ENCODE peak calls at places on chromosomes 1 and 21, in seven cellular contexts. S is brain microvascular endothelial cell; E is cardiac muscle cell; A is body of pancreas; W is left ventricle myocardium inferior; H is colonic mucosa; L is naive thymus-derived CD4-positive, alpha-beta T cell. Y is an unnamed sample.
A peak's percentile ranks its signal among the peaks of the same experiment; 100 is the strongest.

GRCh38 chr1:2624735-2625300 is 8.0 kb downstream of the MMEL1 start:
- DNase-seq in S (no peak), E (no peak), A (no peak), W (no peak), H (no peak), L (no peak), Y (no peak)

GRCh38 chr1:69244211-69244610 is 323.5 kb upstream of the LRRC7 start:
- DNase-seq in S (no peak), E (peak; percentile 18), A (no peak), W (no peak), H (no peak), L (no peak), Y (no peak)

GRCh38 chr1:103109291-103109920 is 1.1 kb upstream of the COL11A1 start:
- DNase-seq in S (no peak), E (peak; percentile 12), A (no peak), W (no peak), H (no peak), L (no peak), Y (no peak)

GRCh38 chr1:157878059-157878458 is 36.5 kb upstream of the CD5L start:
- DNase-seq in S (peak; percentile 18), E (peak; percentile 19), A (no peak), W (no peak), H (no peak), L (no peak), Y (peak; percentile 6)

GRCh38 chr1:55716610-55717009 is 501.4 kb upstream of the USP24 start:
- DNase-seq in S (peak; percentile 67), E (no peak), A (no peak), W (no peak), H (no peak), L (no peak), Y (no peak)

GRCh38 chr1:32818804-32819541 is 1.5 kb downstream of the S100PBP start:
- DNase-seq in S (no peak), E (peak; percentile 17), A (no peak), W (no peak), H (peak; percentile 27), L (no peak), Y (no peak)

GRCh38 chr1:97778718-97779117 is 142.1 kb downstream of the DPYD start:
- DNase-seq in S (no peak), E (no peak), A (no peak), W (no peak), H (no peak), L (no peak), Y (no peak)

GRCh38 chr1:65265296-65266271 is 43.8 kb upstream of the DNAJC6 start:
- DNase-seq in S (peak; percentile 28), E (peak; percentile 86), A (peak; percentile 44), W (peak; percentile 58), H (peak; percentile 36), L (peak; percentile 57), Y (no peak)

GRCh38 chr1:187840557-187840956 is 1011.8 kb downstream of the PLA2G4A start:
- DNase-seq in S (no peak), E (peak; percentile 68), A (no peak), W (no peak), H (no peak), L (no peak), Y (no peak)

GRCh38 chr21:26513212-26513611 is 59.9 kb downstream of the CYYR1 start:
- DNase-seq in S (peak; percentile 14), E (no peak), A (no peak), W (no peak), H (no peak), L (no peak), Y (no peak)

GRCh38 chr1:154182342-154183044 is 9.4 kb downstream of the TPM3 start:
- DNase-seq in S (peak; percentile 68), E (peak; percentile 64), A (peak; percentile 78), W (peak; percentile 65), H (peak; percentile 92), L (peak; percentile 63), Y (no peak)

GRCh38 chr1:161304927-161305871 is 4.6 kb downstream of the MPZ start:
- DNase-seq in S (no peak), E (no peak), A (no peak), W (no peak), H (no peak), L (no peak), Y (no peak)

GRCh38 chr21:45344576-45344975 is 56.9 kb upstream of the POFUT2 start:
- DNase-seq in S (no peak), E (no peak), A (no peak), W (no peak), H (no peak), L (no peak), Y (no peak)

GRCh38 chr1:235079443-235079967 is 49.1 kb downstream of the TOMM20 start:
- DNase-seq in S (no peak), E (no peak), A (peak; percentile 99), W (no peak), H (peak; percentile 91), L (no peak), Y (peak; percentile 99)

GRCh38 chr1:58755468-58755872 is 28.4 kb downstream of the JUN start:
- DNase-seq in S (peak; percentile 96), E (no peak), A (peak; percentile 60), W (peak; percentile 28), H (peak; percentile 50), L (peak; percentile 9), Y (peak; percentile 92)

GRCh38 chr21:33293136-33293535 is 27.0 kb downstream of the IL10RB start:
- DNase-seq in S (no peak), E (no peak), A (no peak), W (no peak), H (no peak), L (no peak), Y (no peak)

GRCh38 chr1:245437401-245437800 is 282.6 kb downstream of the KIF26B start:
- DNase-seq in S (no peak), E (no peak), A (no peak), W (no peak), H (no peak), L (no peak), Y (no peak)

GRCh38 chr21:46008893-46009635 is 27.5 kb downstream of the COL6A1 start:
- DNase-seq in S (no peak), E (no peak), A (no peak), W (no peak), H (peak; percentile 12), L (no peak), Y (no peak)

GRCh38 chr1:100440075-100440809 is 87.9 kb downstream of the CDC14A start:
- DNase-seq in S (no peak), E (no peak), A (peak; percentile 3), W (no peak), H (peak; percentile 60), L (peak; percentile 85), Y (no peak)

GRCh38 chr1:115088115-115088794 is 1.0 kb downstream of the TSPAN2 start:
- DNase-seq in S (no peak), E (no peak), A (no peak), W (no peak), H (no peak), L (no peak), Y (no peak)

GRCh38 chr1:30284728-30285460 is 438.5 kb downstream of the MATN1 start:
- DNase-seq in S (no peak), E (no peak), A (no peak), W (no peak), H (peak; percentile 7), L (no peak), Y (no peak)

GRCh38 chr1:175530981-175531380 is 212.4 kb downstream of the TNR start:
- DNase-seq in S (no peak), E (no peak), A (no peak), W (no peak), H (no peak), L (no peak), Y (no peak)

GRCh38 chr1:163202833-163203451 is at the start of gene RGS5:
- DNase-seq in S (peak; percentile 3), E (peak; percentile 91), A (no peak), W (no peak), H (no peak), L (no peak), Y (no peak)
- H3K27ac ChIP-seq in S (no peak within 1 kb of the TSS), E (peak within 1 kb of the TSS; percentile 98), A (no peak within 1 kb of the TSS), W (peak within 1 kb of the TSS; percentile 46), H (no peak within 1 kb of the TSS), L (no peak within 1 kb of the TSS), Y (no peak within 1 kb of the TSS)

DNA sequence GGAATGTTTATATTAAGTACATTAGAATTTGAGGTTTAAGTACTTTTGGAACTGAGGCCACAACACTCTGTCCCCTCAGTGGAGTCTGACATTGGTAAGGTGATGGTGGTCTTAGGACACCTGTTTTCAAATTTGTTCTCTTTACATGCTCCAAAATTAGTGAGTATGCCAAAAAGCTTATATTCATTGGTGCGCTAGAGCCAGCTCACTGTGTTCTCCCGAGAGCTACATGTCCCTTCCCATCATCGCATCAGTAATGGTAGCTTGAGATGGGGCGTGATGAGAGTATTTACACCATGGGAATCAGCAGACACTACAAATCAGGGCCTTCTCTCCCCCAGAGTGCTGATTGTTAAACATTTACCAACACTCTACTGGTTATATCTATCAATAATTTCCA is 19.5 kb downstream of the ETS2 start:
- DNase-seq in S (no peak), E (no peak), A (no peak), W (no peak), H (peak; percentile 17), L (no peak), Y (no peak)
- H3K27ac ChIP-seq in S (no peak overlapping the region), E (no peak overlapping the region), A (no peak overlapping the region), W (peak overlapping the region; percentile 78), H (peak overlapping the region; percentile 51), L (no peak overlapping the region), Y (peak overlapping the region; percentile 88)

GRCh38 chr1:155540000-155540874 is 22.4 kb downstream of the ASH1L start:
- DNase-seq in S (no peak), E (no peak), A (no peak), W (no peak), H (no peak), L (no peak), Y (no peak)
- H3K27ac ChIP-seq in S (no peak overlapping the region), E (peak overlapping the region; percentile 72), A (peak overlapping the region; percentile 3), W (no peak overlapping the region), H (no peak overlapping the region), L (peak overlapping the region; percentile 61), Y (no peak overlapping the region)

GRCh38 chr1:76288758-76289483 is 214.4 kb downstream of the ST6GALNAC3 start:
- DNase-seq in S (no peak), E (no peak), A (no peak), W (no peak), H (no peak), L (no peak), Y (no peak)

GRCh38 chr1:76287917-76288316 is 213.4 kb downstream of the ST6GALNAC3 start:
- DNase-seq in S (no peak), E (no peak), A (no peak), W (no peak), H (no peak), L (no peak), Y (no peak)

GRCh38 chr1:76284842-76285241 is 210.3 kb downstream of the ST6GALNAC3 start:
- DNase-seq in S (no peak), E (no peak), A (no peak), W (no peak), H (no peak), L (no peak), Y (no peak)

GRCh38 chr1:76289692-76290091 is 215.1 kb downstream of the ST6GALNAC3 start:
- DNase-seq in S (no peak), E (no peak), A (no peak), W (no peak), H (no peak), L (no peak), Y (no peak)

DNA sequence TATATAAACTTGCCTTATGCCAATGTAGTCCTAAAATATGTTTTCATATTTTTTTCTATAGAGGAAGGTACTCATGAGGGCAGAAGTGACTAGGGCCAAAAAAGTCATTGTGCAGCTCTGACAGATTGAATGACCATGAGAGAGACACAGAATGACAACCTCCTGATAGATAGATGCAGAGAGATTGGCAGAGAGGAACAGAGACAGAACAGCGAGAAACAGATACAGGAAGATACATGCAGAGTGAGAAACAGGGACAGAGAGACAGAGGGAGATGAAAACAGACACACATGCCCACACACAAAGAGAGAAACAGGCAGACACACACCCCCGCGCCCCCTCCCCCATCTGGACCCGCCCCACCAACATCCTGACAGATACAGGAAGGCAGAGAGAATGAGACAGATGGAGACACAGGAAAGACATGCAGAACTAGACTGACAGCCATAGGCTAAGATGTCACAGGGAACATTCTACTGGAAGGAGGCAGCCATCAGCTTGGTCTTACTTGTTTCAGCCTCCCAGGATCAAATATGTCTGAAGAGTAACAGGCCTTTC is 211.1 kb downstream of the ST6GALNAC3 start:
- DNase-seq in S (no peak), E (no peak), A (no peak), W (no peak), H (no peak), L (peak; percentile 30), Y (no peak)
- H3K27ac ChIP-seq in S (no peak overlapping the region), E (peak overlapping the region; percentile 25), A (no peak overlapping the region), W (no peak overlapping the region), H (no peak overlapping the region), L (peak overlapping the region; percentile 6), Y (no peak overlapping the region)

Y was measured in epithelial cell of prostate.